ENCODE peak calls at places on chromosomes 5 and 9, in five cellular contexts. K, V, U, N and B are unnamed samples.

GRCh38 chr5:111158105-111158744 is 66.0 kb upstream of the CAMK4 start:
- DNase-seq in K (peak; percentile 54), V (peak; percentile 86), N (peak; percentile 25), U (peak; percentile 88), B (peak; percentile 22)

GRCh38 chr5:10421841-10422691 is 19.6 kb upstream of the ROPN1L start:
- DNase-seq in V (no peak), U (no peak), N (no peak), K (no peak), B (no peak)

GRCh38 chr9:138021251-138022056 is 143.9 kb downstream of the CACNA1B start:
- DNase-seq in K (peak; percentile 19), N (no peak), U (no peak), V (no peak), B (peak; percentile 12)

GRCh38 chr5:15834596-15835245 is 334.7 kb downstream of the FBXL7 start:
- DNase-seq in U (no peak), N (no peak), V (peak; percentile 32), K (no peak), B (no peak)

GRCh38 chr5:12095808-12096281 is 191.6 kb upstream of the CTNND2 start:
- DNase-seq in V (no peak), K (no peak), N (no peak), U (no peak), B (no peak)

GRCh38 chr5:177040814-177041410 is 18.4 kb downstream of the ZNF346 start:
- DNase-seq in K (no peak), U (peak; percentile 9), V (no peak), N (no peak), B (no peak)

GRCh38 chr9:2859776-2860379 is 16.0 kb upstream of the PUM3 start:
- DNase-seq in K (peak; percentile 61), U (peak; percentile 72), V (peak; percentile 55), N (peak; percentile 61), B (peak; percentile 65)

GRCh38 chr9:114539718-114540410 is 34.6 kb upstream of the WHRN start:
- DNase-seq in K (no peak), N (no peak), V (no peak), U (no peak), B (no peak)

GRCh38 chr5:163379298-163380155 is 57.9 kb upstream of the CCNG1 start:
- DNase-seq in N (peak; percentile 56), V (peak; percentile 86), U (no peak), K (no peak), B (no peak)

GRCh38 chr9:109317979-109318671 is 2.7 kb downstream of the EPB41L4B start:
- DNase-seq in N (no peak), K (no peak), U (no peak), V (no peak), B (peak; percentile 71)

GRCh38 chr9:72292874-72293607 is 72.0 kb downstream of the ZFAND5 start:
- DNase-seq in U (no peak), N (peak; percentile 67), V (peak; percentile 76), K (no peak), B (no peak)

GRCh38 chr5:135194573-135195266 is 160.7 kb upstream of the PITX1 start:
- DNase-seq in V (no peak), U (no peak), N (no peak), K (no peak), B (no peak)

GRCh38 chr5:143114481-143114880 is 289.0 kb downstream of the NR3C1 start:
- DNase-seq in K (no peak), U (no peak), N (no peak), V (no peak), B (no peak)

GRCh38 chr5:158513490-158514301 is 586.0 kb downstream of the EBF1 start:
- DNase-seq in N (no peak), V (peak; percentile 11), U (no peak), K (no peak), B (no peak)

GRCh38 chr5:468401-468800 is 25.4 kb downstream of the EXOC3 start:
- DNase-seq in V (no peak), U (no peak), N (no peak), K (no peak), B (no peak)

GRCh38 chr5:40383719-40384651 is 295.7 kb upstream of the PTGER4 start:
- DNase-seq in V (peak; percentile 82), K (no peak), U (peak; percentile 21), N (no peak), B (no peak)

GRCh38 chr9:95373069-95373681 is 55.7 kb upstream of the FANCC start:
- DNase-seq in K (peak; percentile 75), U (no peak), N (no peak), V (no peak), B (peak; percentile 21)

GRCh38 chr9:96661711-96662110 is 6.6 kb upstream of the PRXL2C start:
- DNase-seq in V (peak; percentile 43), U (no peak), N (no peak), K (no peak), B (no peak)

GRCh38 chr9:88605500-88606172 is 70.7 kb downstream of the NXNL2 start:
- DNase-seq in U (no peak), V (no peak), N (no peak), K (no peak), B (no peak)

GRCh38 chr9:69951411-69951810 is 92.2 kb upstream of the MAMDC2 start:
- DNase-seq in K (no peak), V (peak; percentile 62), N (no peak), U (no peak), B (no peak)

GRCh38 chr5:71882826-71883744 is 164.0 kb downstream of the CARTPT start:
- DNase-seq in V (peak; percentile 14), N (no peak), U (no peak), K (peak; percentile 50), B (no peak)

GRCh38 chr9:15512889-15513288 is 2.1 kb upstream of the PSIP1 start:
- DNase-seq in K (no peak), N (no peak), V (no peak), U (no peak), B (peak; percentile 62)

GRCh38 chr9:80285325-80285724 is 713.6 kb downstream of the TLE4 start:
- DNase-seq in U (no peak), V (peak; percentile 56), N (no peak), K (peak; percentile 1), B (peak; percentile 15)

GRCh38 chr9:15104826-15105420 is 194.7 kb upstream of the FREM1 start:
- DNase-seq in N (peak; percentile 24), K (peak; percentile 37), V (peak; percentile 10), U (peak; percentile 37), B (peak; percentile 35)

GRCh38 chr9:83920942-83921707 is at the start of gene KIF27:
- DNase-seq in K (peak; percentile 96), U (peak; percentile 98), V (peak; percentile 98), N (peak; percentile 88), B (peak; percentile 95)

GRCh38 chr5:51960617-51961115 is 577.4 kb downstream of the ISL1 start:
- DNase-seq in U (no peak), N (no peak), K (peak; percentile 12), V (no peak), B (no peak)

GRCh38 chr9:95003694-95004451 is 277.4 kb downstream of the AOPEP start:
- DNase-seq in N (no peak), K (peak; percentile 80), U (peak; percentile 34), V (peak; percentile 63), B (peak; percentile 81)

GRCh38 chr5:53749611-53750010 is 189.2 kb downstream of the NDUFS4 start:
- DNase-seq in K (no peak), N (no peak), U (no peak), V (no peak), B (no peak)

GRCh38 chr9:124409410-124409809 is 5.8 kb downstream of the PSMB7 start:
- DNase-seq in K (no peak), U (no peak), V (no peak), N (no peak), B (no peak)

GRCh38 chr9:127503379-127503921 is 52.1 kb downstream of the LRSAM1 start:
- DNase-seq in K (no peak), U (no peak), V (no peak), N (no peak), B (no peak)

GRCh38 chr9:119811030-119811429 is 441.8 kb upstream of the BRINP1 start:
- DNase-seq in V (no peak), K (no peak), N (peak; percentile 8), U (no peak), B (no peak)

GRCh38 chr9:72623156-72623555 is 101.7 kb downstream of the TMC1 start:
- DNase-seq in V (no peak), K (no peak), U (no peak), N (no peak), B (no peak)

GRCh38 chr9:109863961-109864360 is 84.0 kb downstream of the PALM2AKAP2 start:
- DNase-seq in V (no peak), N (no peak), K (no peak), U (no peak), B (no peak)